ENCODE peak calls at places on chromosomes 4 and X, in seven cellular contexts. Z is HCT116, F is SK-N-SH, S is K562, R is GM12878, Y is H1, Q is HepG2. D is an unnamed sample.

GRCh38 chr4:173301518-173302201 is 32.5 kb downstream of the HMGB2 start:
- DNase-seq in Y (no peak), Q (no peak), F (peak; percentile 24), R (no peak), Z (peak; percentile 3), S (peak; percentile 18), D (no peak)

GRCh38 chrX:56787734-56788152 is 58.7 kb downstream of the NBDY start:
- DNase-seq in Z (no peak), F (no peak), Q (no peak), Y (no peak), R (no peak), S (no peak), D (no peak)

GRCh38 chr4:7161721-7162214 is 30.6 kb upstream of the SORCS2 start:
- DNase-seq in S (no peak), Q (no peak), Y (no peak), R (no peak), Z (no peak), F (peak; percentile 26), D (no peak)

GRCh38 chr4:136078971-136079370 is 1453.3 kb downstream of the PCDH18 start:
- DNase-seq in R (no peak), F (no peak), S (no peak), Y (no peak), Q (no peak), Z (no peak), D (no peak)

GRCh38 chr4:124322234-124322831 is 390.2 kb downstream of the ANKRD50 start:
- DNase-seq in R (no peak), F (peak; percentile 25), Z (peak; percentile 8), Y (no peak), S (peak; percentile 15), Q (peak; percentile 8), D (no peak)

GRCh38 chr4:77819409-77819835 is 254 bp upstream of the CNOT6L start:
- DNase-seq in F (peak; percentile 73), R (no peak), Y (no peak), Z (no peak), S (peak; percentile 35), Q (no peak), D (no peak)

GRCh38 chrX:119147486-119147885 is 19.9 kb upstream of the KIAA1210 start:
- DNase-seq in S (no peak), Q (peak; percentile 39), Z (no peak), F (no peak), R (no peak), Y (no peak), D (no peak)

GRCh38 chr4:77465271-77465670 is 140.3 kb upstream of the CXCL13 start:
- DNase-seq in Q (no peak), Y (peak; percentile 49), F (no peak), R (no peak), Z (no peak), S (no peak), D (peak; percentile 14)

GRCh38 chrX:145817299-145817665 is 347 bp upstream of the SLITRK2 start:
- DNase-seq in Q (no peak), R (no peak), S (no peak), Z (no peak), F (no peak), Y (no peak), D (no peak)

GRCh38 chr4:53943345-53944085 is 120.9 kb downstream of the CHIC2 start:
- DNase-seq in Z (peak; percentile 85), S (no peak), F (no peak), Q (no peak), Y (no peak), R (no peak), D (no peak)

GRCh38 chr4:2045518-2045951 is 13.6 kb upstream of the NAT8L start:
- DNase-seq in Z (no peak), S (peak; percentile 3), F (no peak), Q (no peak), R (no peak), Y (no peak), D (no peak)

GRCh38 chr4:144411700-144412099 is 234.3 kb upstream of the HHIP start:
- DNase-seq in R (no peak), F (no peak), Y (no peak), S (no peak), Q (no peak), Z (no peak), D (no peak)

GRCh38 chr4:48033825-48034413 is 17.3 kb downstream of the NIPAL1 start:
- DNase-seq in S (peak; percentile 41), Y (peak; percentile 63), F (peak; percentile 40), Z (peak; percentile 10), R (no peak), Q (peak; percentile 28), D (no peak)

GRCh38 chrX:114841051-114841450 is 176.4 kb downstream of the IL13RA2 start:
- DNase-seq in R (no peak), Y (no peak), F (no peak), Q (no peak), S (no peak), Z (no peak), D (no peak)

GRCh38 chrX:130715299-130715698 is 187.7 kb downstream of the ENOX2 start:
- DNase-seq in R (no peak), F (no peak), Q (no peak), S (no peak), Y (no peak), Z (no peak), D (no peak)

GRCh38 chr4:66794635-66795034 is 750.7 kb downstream of the CENPC start:
- DNase-seq in R (no peak), S (no peak), Y (no peak), Z (no peak), F (no peak), Q (no peak), D (no peak)

GRCh38 chrX:45824471-45824870 is 623.8 kb upstream of the DIPK2B start:
- DNase-seq in Q (peak; percentile 11), Y (no peak), S (peak; percentile 11), F (peak; percentile 21), Z (peak; percentile 89), R (no peak), D (peak; percentile 71)

GRCh38 chr4:148510211-148510610 is 68.0 kb upstream of the NR3C2 start:
- DNase-seq in Z (no peak), Y (no peak), F (no peak), Q (no peak), S (no peak), R (no peak), D (no peak)

GRCh38 chrX:131572372-131573014 is 28.6 kb downstream of the OR13H1 start:
- DNase-seq in S (no peak), F (no peak), Q (no peak), R (no peak), Z (peak; percentile 37), Y (no peak), D (no peak)

GRCh38 chr4:8334786-8335460 is 65.4 kb downstream of the HTRA3 start:
- DNase-seq in F (no peak), R (no peak), Q (peak; percentile 54), Z (no peak), Y (no peak), S (no peak), D (no peak)
- TF ChIP-seq JUND in F (no peak), R (no peak), Q (no peak), Z (no peak), Y (no peak), S (no peak), D (no peak)

GRCh38 chrX:77162777-77163176 is 284.4 kb upstream of the FGF16 start:
- DNase-seq in Q (peak; percentile 43), S (no peak), Y (no peak), R (no peak), Z (no peak), F (no peak), D (no peak)

GRCh38 chrX:77167993-77168392 is 279.2 kb upstream of the FGF16 start:
- DNase-seq in F (no peak), Y (no peak), R (no peak), Z (no peak), Q (peak; percentile 6), S (no peak), D (no peak)
- TF ChIP-seq JUND in F (no peak), Y (no peak), R (no peak), Z (no peak), Q (no peak), S (no peak), D (no peak)

GRCh38 chr4:37835031-37835430 is 8.5 kb downstream of the PGM2 start:
- DNase-seq in Q (no peak), S (no peak), F (no peak), R (no peak), Z (no peak), Y (no peak), D (no peak)

GRCh38 chr4:37836838-37837413 is 10.4 kb downstream of the PGM2 start:
- DNase-seq in S (no peak), F (no peak), Y (no peak), Z (no peak), R (no peak), Q (no peak), D (no peak)

GRCh38 chr4:37835806-37836205 is 9.3 kb downstream of the PGM2 start:
- DNase-seq in F (no peak), S (no peak), Z (no peak), R (no peak), Q (no peak), Y (no peak), D (no peak)

GRCh38 chr4:37837446-37837845 is 11.0 kb downstream of the PGM2 start:
- DNase-seq in F (no peak), R (no peak), Z (no peak), S (no peak), Y (no peak), Q (no peak), D (no peak)

GRCh38 chr4:37836256-37836655 is 9.8 kb downstream of the PGM2 start:
- DNase-seq in Q (no peak), F (no peak), S (no peak), R (no peak), Z (no peak), Y (no peak), D (no peak)
- TF ChIP-seq JUND in Q (no peak), F (no peak), S (no peak), R (no peak), Z (no peak), Y (no peak), D (no peak)

DNA sequence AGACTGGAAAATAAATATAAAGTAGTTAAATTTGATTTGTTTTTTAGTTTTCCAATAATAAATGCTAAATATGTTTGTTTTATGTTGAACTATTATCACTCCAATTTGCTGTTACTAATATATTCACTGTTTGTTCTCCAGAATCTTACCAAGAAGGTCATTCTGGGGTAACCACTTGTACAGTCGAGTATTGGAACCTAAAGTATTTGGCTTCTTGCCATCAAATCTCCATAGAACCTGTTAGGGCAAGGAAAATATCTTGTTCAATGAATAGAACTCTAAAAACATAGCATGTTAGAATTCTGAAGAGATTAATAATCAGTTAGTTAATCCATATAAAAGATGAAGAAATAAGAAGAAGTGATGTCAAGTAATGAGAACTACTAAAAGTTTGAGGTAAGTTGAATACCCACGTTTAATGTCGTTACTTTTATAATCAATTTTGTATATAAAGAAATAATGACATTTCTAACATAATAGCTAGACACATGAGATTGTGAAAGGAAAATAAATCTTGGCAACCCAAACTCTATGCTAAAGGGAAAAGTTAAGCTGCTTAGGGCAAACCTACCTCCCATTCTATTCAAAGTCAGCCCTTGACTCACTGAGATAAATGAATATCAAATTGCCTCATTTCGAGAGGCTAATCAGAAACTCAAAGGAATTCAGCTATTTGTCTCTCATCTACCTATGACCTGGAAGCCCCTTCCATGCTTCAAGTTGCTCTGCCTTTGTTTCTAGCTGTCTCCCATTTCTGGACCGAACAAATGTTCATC is 15.3 kb downstream of the UGT2B15 start:
- DNase-seq in Q (no peak), F (no peak), Z (no peak), R (no peak), Y (no peak), S (no peak), D (no peak)
- TF ChIP-seq JUND in Q (no peak), F (no peak), Z (no peak), R (no peak), Y (no peak), S (no peak), D (no peak)

D was measured in T47D.